ENCODE peak calls at places on chromosomes 12 and 14, in ten cellular contexts. L, V, K, P, M, Q, C, F, J and S are unnamed samples.

GRCh38 chr12:67747869-67748760 is 99.6 kb downstream of the DYRK2 start:
- DNase-seq in L (no peak), V (no peak), K (peak), P (no peak), M (no peak), Q (no peak), C (no peak), F (peak), J (peak), S (no peak)

GRCh38 chr12:116864371-116865160 is 16.7 kb downstream of the HRK start:
- DNase-seq in L (no peak), V (no peak), K (no peak), P (no peak), M (no peak), Q (no peak), C (no peak), F (peak), J (peak), S (no peak)

GRCh38 chr14:26982071-26982470 is 384.2 kb upstream of the NOVA1 start:
- DNase-seq in L (no peak), V (no peak), K (no peak), P (no peak), M (no peak), Q (no peak), C (no peak), F (no peak), J (no peak), S (no peak)

GRCh38 chr14:55535521-55536207 is 44.3 kb upstream of the KTN1 start:
- DNase-seq in L (no peak), V (no peak), K (no peak), P (no peak), M (no peak), Q (no peak), C (no peak), F (no peak), J (no peak), S (no peak)

GRCh38 chr12:4742421-4742970 is 22.3 kb downstream of the GALNT8 start:
- DNase-seq in L (no peak), V (no peak), K (no peak), P (no peak), M (no peak), Q (no peak), C (no peak), F (no peak), J (no peak), S (no peak)

GRCh38 chr12:114605918-114606317 is 78.1 kb downstream of the TBX3 start:
- DNase-seq in L (no peak), V (no peak), K (no peak), P (no peak), M (no peak), Q (no peak), C (no peak), F (no peak), J (no peak), S (no peak)

GRCh38 chr14:93329965-93330608 is 2.7 kb downstream of the BTBD7 start:
- DNase-seq in L (no peak), V (no peak), K (no peak), P (no peak), M (no peak), Q (no peak), C (no peak), F (no peak), J (no peak), S (no peak)

GRCh38 chr14:81289516-81289915 is 68.8 kb upstream of the GTF2A1 start:
- DNase-seq in L (no peak), V (no peak), K (no peak), P (no peak), M (no peak), Q (no peak), C (no peak), F (no peak), J (no peak), S (no peak)

GRCh38 chr12:5260591-5261086 is 171.3 kb upstream of the NTF3 start:
- DNase-seq in L (no peak), V (no peak), K (no peak), P (no peak), M (no peak), Q (no peak), C (no peak), F (no peak), J (no peak), S (no peak)

GRCh38 chr12:116612436-116612835 is 53.3 kb downstream of the MAP1LC3B2 start:
- DNase-seq in L (no peak), V (no peak), K (no peak), P (no peak), M (no peak), Q (no peak), C (no peak), F (no peak), J (no peak), S (no peak)

GRCh38 chr12:46516933-46517578 is 144.5 kb upstream of the SLC38A2 start:
- DNase-seq in L (peak), V (no peak), K (no peak), P (no peak), M (no peak), Q (no peak), C (no peak), F (no peak), J (no peak), S (peak)

GRCh38 chr12:122975790-122976647 is 975 bp downstream of the OGFOD2 start:
- DNase-seq in L (no peak), V (no peak), K (no peak), P (peak), M (peak), Q (peak), C (no peak), F (peak), J (no peak), S (no peak)

GRCh38 chr14:89851031-89851430 is 103.5 kb downstream of the EFCAB11 start:
- DNase-seq in L (no peak), V (no peak), K (no peak), P (no peak), M (no peak), Q (no peak), C (no peak), F (peak), J (no peak), S (no peak)

GRCh38 chr12:131832393-131833231 is 4.4 kb downstream of the MMP17 start:
- DNase-seq in L (no peak), V (no peak), K (peak), P (no peak), M (peak), Q (no peak), C (no peak), F (peak), J (peak), S (no peak)

GRCh38 chr14:52327374-52328226 is 13.5 kb downstream of the PTGER2 start:
- DNase-seq in L (no peak), V (no peak), K (no peak), P (no peak), M (no peak), Q (no peak), C (no peak), F (peak), J (no peak), S (peak)

GRCh38 chr12:114916531-114916930 is 232.6 kb upstream of the TBX3 start:
- DNase-seq in L (no peak), V (no peak), K (no peak), P (no peak), M (no peak), Q (no peak), C (no peak), F (peak), J (no peak), S (no peak)

GRCh38 chr12:96501139-96501741 is 11.9 kb downstream of the CFAP54 start:
- DNase-seq in L (peak), V (peak), K (no peak), P (peak), M (no peak), Q (no peak), C (no peak), F (peak), J (peak), S (peak)

GRCh38 chr12:13087766-13088165 is 15.7 kb downstream of the GSG1 start:
- DNase-seq in L (no peak), V (no peak), K (no peak), P (no peak), M (no peak), Q (no peak), C (peak), F (no peak), J (no peak), S (no peak)

GRCh38 chr12:51028126-51028810 is 2.1 kb upstream of the SLC11A2 start:
- DNase-seq in L (no peak), V (peak), K (no peak), P (peak), M (no peak), Q (no peak), C (no peak), F (peak), J (peak), S (peak)

GRCh38 chr14:29111554-29111953 is 345.0 kb downstream of the FOXG1 start:
- DNase-seq in L (no peak), V (no peak), K (no peak), P (no peak), M (no peak), Q (no peak), C (no peak), F (no peak), J (no peak), S (no peak)

GRCh38 chr14:103118019-103118662 is 5.1 kb upstream of the TNFAIP2 start:
- DNase-seq in L (no peak), V (peak), K (no peak), P (no peak), M (peak), Q (no peak), C (no peak), F (no peak), J (peak), S (no peak)

GRCh38 chr14:68539311-68539737 is 253.5 kb downstream of the ZFP36L1 start:
- DNase-seq in L (no peak), V (peak), K (no peak), P (no peak), M (no peak), Q (no peak), C (no peak), F (no peak), J (no peak), S (no peak)

GRCh38 chr12:31362759-31363415 is 36.9 kb upstream of the SINHCAF start:
- DNase-seq in L (peak), V (no peak), K (no peak), P (peak), M (no peak), Q (no peak), C (peak), F (peak), J (no peak), S (peak)

GRCh38 chr12:67202344-67203012 is 66.7 kb upstream of the CAND1 start:
- DNase-seq in L (peak), V (no peak), K (no peak), P (no peak), M (no peak), Q (no peak), C (no peak), F (no peak), J (no peak), S (no peak)

GRCh38 chr12:26810330-26810729 is 22.7 kb downstream of the ITPR2 start:
- DNase-seq in L (no peak), V (no peak), K (no peak), P (no peak), M (peak), Q (no peak), C (peak), F (peak), J (peak), S (no peak)

GRCh38 chr14:25108959-25109358 is 59.0 kb upstream of the STXBP6 start:
- DNase-seq in L (no peak), V (no peak), K (no peak), P (no peak), M (no peak), Q (no peak), C (no peak), F (peak), J (no peak), S (no peak)

GRCh38 chr12:18552829-18553228 is 185.0 kb downstream of the PLCZ1 start:
- DNase-seq in L (no peak), V (no peak), K (no peak), P (no peak), M (no peak), Q (no peak), C (no peak), F (peak), J (no peak), S (no peak)

GRCh38 chr12:123141615-123142517 is 9.0 kb downstream of the PITPNM2 start:
- DNase-seq in L (no peak), V (peak), K (peak), P (no peak), M (peak), Q (peak), C (no peak), F (peak), J (peak), S (no peak)

GRCh38 chr12:64335886-64336466 is 54.6 kb downstream of the C12orf56 start:
- DNase-seq in L (no peak), V (no peak), K (no peak), P (no peak), M (no peak), Q (no peak), C (no peak), F (no peak), J (no peak), S (no peak)

GRCh38 chr14:61602733-61603077 is 92.6 kb upstream of the HIF1A start:
- DNase-seq in L (no peak), V (no peak), K (no peak), P (no peak), M (no peak), Q (no peak), C (no peak), F (no peak), J (peak), S (no peak)

GRCh38 chr14:61599959-61600358 is 95.4 kb upstream of the HIF1A start:
- DNase-seq in L (no peak), V (no peak), K (no peak), P (no peak), M (no peak), Q (no peak), C (no peak), F (no peak), J (no peak), S (no peak)

GRCh38 chr14:61596985-61597384 is 98.3 kb upstream of the HIF1A start:
- DNase-seq in L (no peak), V (no peak), K (no peak), P (no peak), M (no peak), Q (no peak), C (no peak), F (peak), J (peak), S (no peak)

GRCh38 chr14:61601923-61602732 is 93.2 kb upstream of the HIF1A start:
- DNase-seq in L (no peak), V (no peak), K (no peak), P (no peak), M (no peak), Q (peak), C (no peak), F (no peak), J (no peak), S (no peak)

DNA sequence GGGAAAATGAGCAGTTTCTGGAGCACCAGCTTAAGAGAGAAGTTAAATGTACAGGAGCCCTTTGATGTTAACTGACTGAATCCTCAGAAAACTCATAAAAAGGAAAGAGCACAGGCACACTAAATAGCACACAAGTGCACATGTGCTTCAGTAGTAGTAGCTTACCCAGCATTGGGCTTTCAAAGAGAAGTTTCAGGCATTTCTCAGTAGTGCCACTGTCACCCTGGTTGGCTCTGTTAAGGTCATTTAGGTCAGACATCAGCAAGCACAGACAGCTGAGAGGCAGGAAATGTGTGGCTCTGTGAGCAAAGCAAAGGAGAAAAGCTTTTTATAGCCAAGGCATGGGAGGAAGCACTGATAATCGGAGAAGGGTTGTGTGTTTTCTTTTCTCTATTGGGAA is 96.3 kb upstream of the HIF1A start:
- DNase-seq in L (no peak), V (no peak), K (no peak), P (no peak), M (no peak), Q (no peak), C (no peak), F (peak), J (peak), S (peak)
- TF ChIP-seq CTCF in L (no peak), V (no peak), K (no peak), P (no peak), M (no peak), Q (no peak), C (no peak), F (no peak), J (no peak), S (no peak)

DNA sequence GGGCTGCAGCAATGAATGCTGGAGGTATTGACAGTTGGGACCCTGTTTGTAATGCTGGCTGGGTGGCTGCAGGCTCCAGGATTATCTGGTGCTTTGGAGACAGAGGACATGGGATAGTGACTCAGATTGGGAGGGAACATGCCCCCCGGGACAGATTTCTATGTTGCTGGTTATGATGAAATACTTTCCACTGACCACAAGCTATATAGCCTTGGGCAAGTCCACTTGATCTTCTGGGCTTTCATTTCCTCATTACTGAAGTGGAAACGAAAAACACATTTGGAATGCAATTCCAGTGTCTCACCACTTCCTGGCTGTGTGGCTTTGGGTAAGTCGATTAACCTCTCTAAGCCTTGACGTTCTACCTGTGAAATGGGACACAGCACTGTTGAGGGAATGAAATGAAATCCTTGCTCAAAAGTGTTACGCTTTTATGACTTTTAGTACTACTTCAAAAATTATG is 6.3 kb upstream of the TPCN1 start:
- DNase-seq in L (peak), V (peak), K (peak), P (no peak), M (peak), Q (no peak), C (no peak), F (peak), J (peak), S (peak)
- TF ChIP-seq CTCF in L (no peak), V (no peak), K (no peak), P (no peak), M (no peak), Q (no peak), C (no peak), F (no peak), J (no peak), S (no peak)

GRCh38 chr12:109345428-109345827 is 2.3 kb upstream of the MYO1H start:
- DNase-seq in L (no peak), V (no peak), K (no peak), P (no peak), M (no peak), Q (no peak), C (no peak), F (no peak), J (no peak), S (no peak)

GRCh38 chr12:109347579-109347978 is at the start of gene MYO1H:
- DNase-seq in L (no peak), V (no peak), K (no peak), P (no peak), M (no peak), Q (no peak), C (no peak), F (no peak), J (no peak), S (no peak)

GRCh38 chr12:109346920-109347319 is 780 bp upstream of the MYO1H start:
- DNase-seq in L (no peak), V (no peak), K (no peak), P (no peak), M (no peak), Q (no peak), C (peak), F (no peak), J (no peak), S (peak)
- TF ChIP-seq CTCF in L (peak), V (no peak), K (no peak), P (peak), M (no peak), Q (no peak), C (peak), F (no peak), J (no peak), S (peak)

DNA sequence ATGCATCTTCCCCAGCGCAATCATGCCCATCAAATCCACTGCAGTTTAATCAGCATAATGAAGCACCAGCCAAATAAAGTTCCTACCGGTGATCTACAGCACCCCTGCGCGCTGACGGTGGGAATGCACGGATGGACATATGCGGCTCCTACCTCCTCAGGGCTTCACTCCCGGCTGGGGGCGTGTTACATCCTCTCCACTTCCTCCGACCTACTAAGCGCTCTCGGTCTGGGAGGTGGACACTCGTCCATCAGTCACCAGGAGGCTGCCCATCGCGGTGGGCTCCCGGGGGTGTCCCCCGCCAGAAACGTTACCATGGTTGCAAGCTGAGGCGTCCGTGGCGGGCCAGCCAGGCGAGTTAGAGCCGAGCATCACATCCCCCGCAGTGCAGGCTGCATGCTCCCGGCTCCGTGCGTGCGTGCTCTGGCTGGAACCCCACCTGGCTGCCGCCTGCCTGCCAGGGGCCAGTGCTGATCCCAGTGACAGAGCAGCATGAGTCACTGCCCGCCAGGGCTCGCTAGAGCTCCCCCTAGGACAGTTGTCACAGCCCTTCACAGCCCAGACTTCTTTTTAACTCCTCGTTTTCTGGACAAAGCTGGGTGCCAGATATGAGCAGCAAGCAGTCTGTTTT is 73.0 kb downstream of the CIT start:
- DNase-seq in L (peak), V (peak), K (peak), P (no peak), M (no peak), Q (peak), C (peak), F (peak), J (peak), S (peak)
- TF ChIP-seq CTCF in L (peak), V (no peak), K (peak), P (no peak), M (no peak), Q (peak), C (no peak), F (peak), J (peak), S (no peak)

DNA sequence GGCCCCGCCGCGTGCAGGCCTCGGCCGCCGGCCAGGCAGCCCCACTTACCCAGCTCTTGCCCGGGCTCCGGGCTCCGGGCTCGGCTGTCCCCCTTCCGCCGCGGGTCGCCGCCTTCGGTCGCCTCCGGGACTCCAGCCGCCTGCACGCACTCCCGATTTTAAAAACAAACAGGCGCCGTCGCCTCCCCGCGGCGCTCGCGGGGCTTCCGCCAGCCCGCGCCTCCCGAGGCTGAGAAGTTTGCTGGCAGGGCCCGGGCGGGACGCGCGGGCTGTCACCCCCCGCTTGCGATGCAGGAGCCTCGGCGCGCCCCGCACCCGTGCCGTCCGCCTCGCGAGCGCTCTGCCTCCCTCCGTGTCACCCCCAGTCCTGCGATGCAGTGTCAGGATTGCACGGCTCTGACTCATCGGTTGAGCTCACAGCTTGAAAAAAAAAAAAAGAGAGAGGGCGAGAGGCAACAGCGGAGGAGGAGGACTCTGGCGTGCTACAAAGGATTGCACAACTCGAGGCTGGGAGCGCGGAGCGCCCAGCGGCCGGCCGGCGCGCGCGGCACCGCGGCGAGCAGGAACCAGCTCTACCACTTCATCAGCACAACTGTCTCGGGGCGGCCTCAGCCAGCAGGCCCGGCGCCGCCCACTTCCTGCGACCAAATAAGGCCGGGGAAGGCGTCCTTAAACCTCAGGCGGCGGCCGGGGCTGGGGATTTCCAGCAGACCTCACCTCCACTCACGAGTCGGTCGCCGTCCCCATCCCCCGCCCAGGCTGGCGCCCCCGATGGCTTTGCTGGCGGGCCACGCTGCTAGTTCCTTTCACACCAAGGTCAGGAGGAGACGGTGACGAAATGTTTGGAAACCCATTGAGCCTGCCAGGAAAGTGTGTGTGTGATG is 45.8 kb upstream of the PNMA1 start:
- DNase-seq in L (peak), V (peak), K (peak), P (peak), M (peak), Q (peak), C (peak), F (peak), J (peak), S (peak)
- TF ChIP-seq CTCF in L (no peak), V (no peak), K (no peak), P (peak), M (no peak), Q (no peak), C (no peak), F (peak), J (no peak), S (no peak)